ENCODE peak calls at places on chromosome 4, in six cellular contexts. B, I, Q, X, T and D are unnamed samples.

GRCh38 chr4:134935320-134935719 is 733.7 kb upstream of the PABPC4L start:
- DNase-seq in B (no peak), I (no peak), Q (peak; percentile 0), X (peak; percentile 30), T (no peak), D (no peak)

GRCh38 chr4:40245794-40246546 is 49.1 kb downstream of the RHOH start:
- DNase-seq in B (no peak), I (no peak), Q (no peak), X (no peak), T (no peak), D (no peak)

GRCh38 chr4:94339779-94340178 is 2.9 kb downstream of the HPGDS start:
- DNase-seq in B (no peak), I (no peak), Q (no peak), X (no peak), T (no peak), D (no peak)

GRCh38 chr4:181046809-181047208 is 1196.4 kb upstream of the TENM3 start:
- DNase-seq in B (no peak), I (no peak), Q (no peak), X (no peak), T (no peak), D (no peak)

GRCh38 chr4:88705223-88705622 is 7.6 kb upstream of the NAP1L5 start:
- DNase-seq in B (no peak), I (no peak), Q (no peak), X (no peak), T (no peak), D (no peak)

GRCh38 chr4:164856396-164856795 is 20.6 kb upstream of the APELA start:
- DNase-seq in B (no peak), I (no peak), Q (no peak), X (no peak), T (no peak), D (no peak)

GRCh38 chr4:26127851-26128337 is 192.9 kb upstream of the RBPJ start:
- DNase-seq in B (no peak), I (no peak), Q (no peak), X (no peak), T (no peak), D (no peak)

GRCh38 chr4:37244583-37245390 is at the start of gene NWD2:
- DNase-seq in B (no peak), I (peak; percentile 17), Q (no peak), X (peak; percentile 60), T (no peak), D (no peak)

GRCh38 chr4:41214158-41215146 is at the start of gene APBB2:
- DNase-seq in B (peak; percentile 95), I (peak; percentile 86), Q (peak; percentile 87), X (peak; percentile 98), T (no peak), D (no peak)

GRCh38 chr4:7007142-7007907 is 35.8 kb upstream of the TADA2B start:
- DNase-seq in B (no peak), I (no peak), Q (no peak), X (no peak), T (no peak), D (no peak)

GRCh38 chr4:85420831-85421230 is 54.1 kb upstream of the ARHGAP24 start:
- DNase-seq in B (no peak), I (no peak), Q (no peak), X (no peak), T (no peak), D (no peak)

GRCh38 chr4:48017108-48017527 is 546 bp downstream of the NIPAL1 start:
- DNase-seq in B (peak; percentile 30), I (peak; percentile 47), Q (no peak), X (peak; percentile 91), T (no peak), D (peak; percentile 20)

GRCh38 chr4:96598465-96598864 is 758.6 kb downstream of the PDHA2 start:
- DNase-seq in B (no peak), I (no peak), Q (no peak), X (peak; percentile 50), T (no peak), D (no peak)

GRCh38 chr4:153347117-153347516 is 2.6 kb downstream of the MND1 start:
- DNase-seq in B (no peak), I (no peak), Q (peak; percentile 66), X (no peak), T (no peak), D (no peak)

GRCh38 chr4:153348006-153348405 is 3.5 kb downstream of the MND1 start:
- DNase-seq in B (no peak), I (no peak), Q (peak; percentile 73), X (peak; percentile 8), T (no peak), D (no peak)

GRCh38 chr4:153345011-153345981 is 808 bp downstream of the MND1 start:
- DNase-seq in B (peak; percentile 20), I (peak; percentile 36), Q (peak; percentile 97), X (peak; percentile 40), T (no peak), D (peak; percentile 19)

GRCh38 chr4:153346031-153346430 is 1.5 kb downstream of the MND1 start:
- DNase-seq in B (no peak), I (no peak), Q (peak; percentile 38), X (no peak), T (no peak), D (no peak)

DNA sequence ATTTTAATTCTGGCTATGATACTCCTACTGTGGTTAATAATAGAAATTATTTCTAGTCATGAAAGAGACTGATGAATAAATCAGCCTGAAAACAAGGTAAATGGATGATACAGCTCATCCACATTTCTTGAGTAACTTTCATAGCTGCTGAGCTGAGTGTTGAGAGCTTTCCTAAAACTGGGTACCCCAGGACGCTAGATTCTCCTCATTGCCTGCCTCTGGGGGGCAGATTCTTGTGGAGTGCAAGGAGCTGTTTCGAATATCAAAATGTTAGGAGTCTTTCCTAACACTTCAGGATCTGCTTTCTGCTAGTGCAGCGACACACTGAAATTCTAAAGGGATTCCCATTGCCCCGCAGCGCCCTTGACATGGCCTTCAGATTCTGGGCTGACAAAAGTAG is 2.1 kb downstream of the MND1 start:
- DNase-seq in B (no peak), I (no peak), Q (peak; percentile 60), X (no peak), T (no peak), D (no peak)
- TF ChIP-seq CTCF in B (no peak), I (no peak), Q (peak; percentile 62), X (no peak), T (no peak), D (no peak)

DNA sequence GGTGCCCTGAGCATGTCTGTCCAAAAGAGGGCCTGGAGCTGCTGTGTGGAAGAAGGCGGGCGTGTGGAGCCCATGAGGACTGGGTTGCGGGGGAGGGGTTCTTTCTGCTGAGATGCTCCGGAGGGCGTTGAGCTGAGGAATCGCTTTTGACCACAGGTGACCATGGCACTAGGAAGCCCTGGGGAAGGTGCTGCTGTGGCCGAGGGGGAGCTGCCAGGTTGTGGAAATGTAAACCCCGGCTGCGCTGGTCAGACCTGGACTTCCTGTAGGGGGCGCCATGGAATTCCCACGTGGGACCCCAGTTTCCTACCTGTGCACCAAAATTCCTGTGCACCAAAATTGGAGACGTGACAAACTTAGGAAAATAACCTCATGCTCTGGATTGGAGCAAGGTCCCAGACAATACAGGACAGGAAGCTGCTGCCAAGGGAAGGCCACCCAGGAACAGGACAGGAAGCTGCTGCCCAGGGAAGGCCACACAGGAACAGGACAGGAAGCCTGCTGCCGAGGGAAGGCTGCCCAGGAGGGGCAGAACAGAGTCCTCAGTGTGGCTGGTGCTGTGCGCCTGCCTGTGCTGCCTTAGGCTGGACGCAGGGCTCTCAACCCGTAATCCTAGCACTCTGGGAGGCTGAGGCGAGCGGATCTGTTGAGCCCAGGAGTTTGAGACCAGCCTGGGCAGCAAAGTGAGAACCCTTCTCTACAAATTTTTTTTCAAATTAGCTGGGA is 28.4 kb upstream of the UVSSA start:
- DNase-seq in B (no peak), I (no peak), Q (no peak), X (no peak), T (no peak), D (no peak)
- TF ChIP-seq CTCF in B (no peak), I (no peak), Q (peak; percentile 75), X (peak; percentile 9), T (peak; percentile 27), D (peak; percentile 19)

DNA sequence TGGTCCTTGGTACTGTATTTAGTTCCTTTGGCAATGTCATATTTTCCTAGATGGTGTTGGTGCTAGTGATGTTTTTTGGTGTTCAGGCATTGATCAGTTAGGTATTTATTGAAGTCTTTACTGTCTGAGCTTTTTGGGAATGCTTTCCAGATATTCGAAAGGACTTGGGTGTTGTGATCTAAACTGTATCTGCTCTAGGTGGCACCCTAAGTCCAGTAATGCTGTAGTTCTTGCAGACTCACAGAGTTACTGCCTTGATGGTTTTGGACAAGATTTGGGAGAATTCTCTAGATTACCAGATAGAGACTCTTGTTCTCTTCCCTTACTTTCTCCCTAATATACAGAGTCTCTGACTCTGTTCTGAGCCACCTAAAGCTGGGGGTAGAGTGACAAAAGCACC is 513.6 kb upstream of the PITX2 start:
- DNase-seq in B (no peak), I (no peak), Q (no peak), X (no peak), T (no peak), D (no peak)
- TF ChIP-seq CTCF in B (no peak), I (no peak), Q (no peak), X (peak; percentile 24), T (peak; percentile 44), D (no peak)

DNA sequence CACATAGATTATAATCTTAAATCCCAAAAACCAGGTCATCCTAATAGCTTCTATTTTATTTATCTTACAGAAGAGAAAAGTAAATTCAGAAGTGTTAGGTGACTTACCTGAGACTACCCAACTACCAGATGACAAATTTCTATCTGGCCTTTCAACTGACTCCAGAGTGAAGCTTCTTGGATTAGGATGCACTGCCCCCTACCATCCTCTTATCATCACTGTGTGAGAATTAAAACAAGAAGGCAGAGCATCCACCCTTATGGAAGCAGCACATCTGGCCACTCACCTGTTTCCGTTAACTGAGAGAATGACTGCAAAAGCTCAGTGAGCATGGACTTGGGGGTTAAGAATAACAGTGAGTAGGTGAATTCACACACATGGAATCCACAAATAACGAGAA is 502.6 kb upstream of the TECRL start:
- DNase-seq in B (no peak), I (no peak), Q (no peak), X (no peak), T (no peak), D (no peak)
- TF ChIP-seq CTCF in B (no peak), I (no peak), Q (no peak), X (no peak), T (no peak), D (no peak)

DNA sequence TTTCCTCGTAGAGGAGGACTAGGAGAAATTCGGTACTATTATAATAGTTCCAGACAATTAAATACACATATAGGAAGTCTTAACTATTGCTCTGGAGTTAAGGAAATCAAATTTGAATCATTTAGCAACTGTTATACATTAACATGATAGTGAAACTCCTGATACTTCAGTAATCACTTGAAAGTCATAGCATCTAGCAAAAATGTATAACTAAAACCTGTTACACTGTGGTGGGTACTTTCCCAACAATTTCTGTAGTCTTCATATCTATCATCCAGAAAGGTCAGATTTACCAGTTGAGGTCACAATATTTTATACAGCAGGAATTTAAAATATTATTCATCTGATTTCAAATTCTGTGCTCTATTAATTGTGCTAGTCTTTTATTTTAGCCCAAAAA is 669.6 kb upstream of the PCDH10 start:
- DNase-seq in B (no peak), I (no peak), Q (no peak), X (no peak), T (no peak), D (no peak)
- TF ChIP-seq CTCF in B (no peak), I (no peak), Q (no peak), X (no peak), T (no peak), D (no peak)

DNA sequence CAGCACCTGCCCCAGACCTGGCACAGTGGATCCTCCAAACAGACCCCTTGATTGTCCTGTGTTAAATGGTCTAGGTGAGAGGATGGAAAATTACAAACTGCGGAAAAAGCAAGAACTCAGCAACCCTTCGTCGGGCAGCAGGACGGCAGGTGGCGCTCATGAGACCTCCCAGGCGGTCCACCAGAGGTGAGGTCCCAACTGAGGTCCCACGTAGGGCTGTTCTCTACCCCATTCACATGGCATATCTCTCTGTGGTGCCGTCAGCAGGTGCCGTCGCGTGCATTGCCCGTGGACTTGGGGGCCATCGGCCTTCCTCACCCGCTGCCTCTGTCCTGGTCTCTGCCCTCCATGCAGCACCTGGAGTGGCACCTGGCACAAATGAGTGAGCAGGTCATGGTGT is 88.2 kb downstream of the CRMP1 start:
- DNase-seq in B (no peak), I (no peak), Q (no peak), X (no peak), T (no peak), D (no peak)
- TF ChIP-seq CTCF in B (no peak), I (no peak), Q (peak; percentile 16), X (no peak), T (no peak), D (no peak)